ENCODE peak calls at places on chromosomes 16 and 17, in five cellular contexts. V, J, F, P and M are unnamed samples.

GRCh38 chr17:46788796-46789195 is 29.7 kb downstream of the WNT3 start:
- DNase-seq in J (no peak), V (no peak), F (no peak), P (no peak), M (no peak)

GRCh38 chr16:27445502-27446175 is 43.7 kb downstream of the IL21R start:
- DNase-seq in V (no peak), J (no peak), F (no peak), P (no peak), M (no peak)

GRCh38 chr17:31554930-31555329 is 163.5 kb downstream of the RAB11FIP4 start:
- DNase-seq in J (no peak), V (no peak), F (no peak), P (no peak), M (no peak)

GRCh38 chr16:74901606-74902005 is 83.3 kb downstream of the WDR59 start:
- DNase-seq in F (no peak), P (no peak), J (no peak), V (no peak), M (no peak)

GRCh38 chr17:10871914-10872313 is 34.0 kb upstream of the PIRT start:
- DNase-seq in V (no peak), J (no peak), P (no peak), F (no peak), M (no peak)

GRCh38 chr16:17258848-17259713 is 211.7 kb downstream of the XYLT1 start:
- DNase-seq in V (peak), P (no peak), J (peak), F (no peak), M (no peak)

GRCh38 chr17:82864721-82865240 is 25.0 kb upstream of the ZNF750 start:
- DNase-seq in V (no peak), P (no peak), J (no peak), F (no peak), M (no peak)

GRCh38 chr16:11252482-11252931 is 3.5 kb downstream of the SOCS1 start:
- DNase-seq in P (no peak), F (no peak), V (no peak), J (no peak), M (no peak)

GRCh38 chr16:15811778-15812750 is 44.8 kb downstream of the MYH11 start:
- DNase-seq in V (no peak), P (no peak), F (no peak), J (no peak), M (no peak)

GRCh38 chr17:74368341-74369152 is 1.2 kb downstream of the GPR142 start:
- DNase-seq in P (peak), V (peak), F (peak), J (peak), M (peak)
- TF ChIP-seq MAX in P (peak), V (no peak), F (no peak), J (no peak), M (no peak)

DNA sequence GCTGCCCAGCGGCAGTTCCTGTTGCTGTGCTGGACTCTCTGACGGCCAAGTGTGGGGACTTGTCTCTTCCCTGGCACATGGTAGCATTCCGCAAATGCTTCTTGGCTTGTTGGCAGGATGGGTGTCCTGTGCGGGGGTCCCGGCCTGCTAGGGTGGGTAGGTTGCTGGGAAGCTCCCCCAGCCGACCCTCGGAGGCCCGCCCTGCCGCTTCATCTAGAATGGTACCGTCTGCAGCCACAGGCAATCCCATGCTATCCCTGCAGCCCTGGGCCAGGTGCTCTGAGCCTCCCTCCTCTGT is 78.3 kb upstream of the LHX1 start:
- DNase-seq in J (no peak), P (no peak), F (no peak), V (no peak), M (no peak)
- TF ChIP-seq MAX in J (no peak), P (no peak), F (no peak), V (no peak), M (no peak)

DNA sequence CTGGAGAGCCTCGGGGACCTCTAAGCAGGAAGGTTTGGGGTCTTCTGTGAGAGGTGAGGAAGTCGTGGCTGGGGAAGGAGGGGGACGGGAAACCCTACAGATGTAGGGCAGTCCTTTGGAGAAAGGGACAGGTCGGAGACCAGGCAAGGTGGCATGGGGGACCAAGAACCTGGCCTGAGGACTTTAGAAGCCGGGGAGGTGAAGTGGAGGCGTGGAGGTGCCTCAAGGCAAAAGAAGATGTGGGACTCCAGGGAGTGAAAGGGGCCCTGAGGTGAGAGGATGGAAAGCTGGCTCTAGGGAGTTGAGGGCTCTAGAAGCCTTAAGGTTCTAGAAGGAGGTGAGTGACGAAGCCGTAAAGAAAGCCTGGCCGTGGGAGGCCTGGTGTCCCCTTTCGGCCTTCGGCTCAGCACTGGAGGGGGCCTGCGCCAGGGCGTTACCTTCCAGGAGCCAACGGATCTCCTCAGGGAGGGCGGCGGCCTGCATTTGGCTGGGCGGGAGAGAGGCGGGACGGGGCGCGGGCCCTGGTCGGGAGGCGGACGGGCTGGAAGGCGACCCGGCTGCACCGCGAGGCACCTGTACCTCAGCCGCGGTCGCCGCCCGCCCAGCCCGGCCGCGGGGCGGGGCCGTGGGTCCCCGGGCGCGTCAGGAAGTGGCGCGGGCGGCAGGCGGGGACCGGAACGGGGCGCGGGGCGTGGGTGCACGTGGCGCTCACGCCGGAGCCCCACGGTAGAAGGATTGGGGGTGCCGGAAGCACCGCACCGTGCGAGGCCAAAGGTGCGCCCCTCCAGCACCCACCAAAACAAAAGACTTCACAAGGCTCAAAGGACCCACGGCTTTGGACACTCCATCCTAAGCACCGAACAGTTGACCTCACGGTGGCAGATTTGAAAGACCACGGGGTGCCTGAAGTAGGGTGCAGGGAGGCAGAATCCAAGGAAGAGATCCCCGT is at the start of gene SKAP1:
- DNase-seq in P (peak), F (peak), J (no peak), V (peak), M (no peak)
- TF ChIP-seq MAX in P (peak), F (no peak), J (no peak), V (peak), M (no peak)

GRCh38 chr17:18999394-18999793 is 5.2 kb downstream of the FAM83G start:
- DNase-seq in V (no peak), P (no peak), F (no peak), J (no peak), M (no peak)

GRCh38 chr17:18999911-19000310 is 4.7 kb downstream of the FAM83G start:
- DNase-seq in V (no peak), J (no peak), F (no peak), P (no peak), M (no peak)

GRCh38 chr17:19002191-19002590 is 2.4 kb downstream of the FAM83G start:
- DNase-seq in J (no peak), P (no peak), F (no peak), V (no peak), M (no peak)

GRCh38 chr17:19002805-19003542 is 1.6 kb downstream of the FAM83G start:
- DNase-seq in J (no peak), F (no peak), P (no peak), V (no peak), M (no peak)

DNA sequence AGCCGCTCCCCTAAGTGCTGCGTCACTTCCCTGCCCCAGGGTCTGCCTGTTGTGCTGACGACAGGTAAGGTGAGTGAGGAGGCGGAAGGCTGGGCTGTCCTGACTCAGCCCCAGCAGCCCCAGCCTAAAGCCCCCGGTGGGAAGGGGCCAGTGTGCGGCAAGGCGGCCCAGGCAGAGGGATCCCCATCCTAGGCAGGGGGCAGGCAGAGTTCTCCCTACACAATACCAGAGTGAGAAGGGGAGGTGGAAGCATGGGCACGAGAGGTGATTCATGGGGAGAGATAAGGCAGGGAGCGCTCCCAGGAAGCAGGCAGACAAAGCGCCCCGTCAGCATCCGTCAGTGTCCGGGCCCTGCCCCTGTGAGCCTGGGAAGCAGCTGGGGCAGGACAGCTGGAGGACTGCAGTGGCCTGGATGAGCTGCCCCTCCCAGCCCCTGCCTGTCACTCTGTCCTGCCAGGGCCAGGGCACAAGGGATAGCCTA is 4.0 kb downstream of the FAM83G start:
- DNase-seq in V (no peak), F (peak), J (no peak), P (no peak), M (no peak)
- TF ChIP-seq MAX in V (no peak), F (no peak), J (no peak), P (no peak), M (no peak)

GRCh38 chr17:73791644-73792043 is 147.4 kb upstream of the SDK2 start:
- DNase-seq in V (no peak), F (no peak), P (no peak), J (no peak), M (no peak)
- TF ChIP-seq MAX in V (no peak), F (no peak), P (no peak), J (no peak), M (no peak)

DNA sequence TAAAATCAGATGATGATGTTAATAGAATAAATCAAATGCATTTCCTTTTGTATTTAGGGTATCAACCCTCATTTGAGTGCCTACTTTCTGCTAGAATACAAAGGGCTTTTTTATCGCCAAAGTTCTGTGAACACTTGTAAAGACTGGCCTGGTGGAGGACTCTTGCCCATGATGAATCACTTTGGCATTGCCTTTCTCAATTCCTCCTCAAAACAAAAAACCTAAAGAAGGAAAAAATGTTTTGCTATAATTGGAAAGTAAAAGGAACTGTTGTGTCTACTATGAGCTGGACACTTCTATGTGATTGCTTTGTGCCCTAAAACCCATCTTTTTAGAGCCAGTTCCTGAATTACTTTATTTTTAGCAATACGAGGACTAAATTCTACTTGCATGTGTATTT is 13.0 kb upstream of the DHRS11 start:
- DNase-seq in V (no peak), P (no peak), J (no peak), F (no peak), M (no peak)
- TF ChIP-seq MAX in V (no peak), P (no peak), J (no peak), F (no peak), M (no peak)

GRCh38 chr17:20066253-20066652 is 57.1 kb downstream of the SPECC1 start:
- DNase-seq in P (no peak), J (peak), F (no peak), V (no peak), M (no peak)
- TF ChIP-seq MAX in P (no peak), J (peak), F (peak), V (no peak), M (no peak)

DNA sequence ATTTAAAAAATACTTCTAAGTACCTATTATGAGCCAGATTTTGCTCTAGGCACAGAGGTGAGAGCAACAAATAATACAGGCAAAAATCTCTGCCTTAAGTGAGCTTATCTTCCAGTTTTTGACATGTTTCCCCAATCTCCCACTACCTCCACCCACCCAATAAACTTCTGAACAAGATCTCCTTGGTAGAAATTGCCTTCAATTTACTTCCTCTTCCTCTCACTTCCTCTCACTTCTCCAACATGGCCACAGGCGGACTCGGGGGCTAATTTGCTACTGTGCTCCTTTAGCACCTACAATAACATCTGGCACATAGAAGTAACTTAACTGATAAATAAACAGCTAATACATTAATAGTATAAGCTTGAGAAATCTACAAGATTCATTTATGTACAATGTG is 82.6 kb downstream of the CACNG1 start:
- DNase-seq in V (no peak), J (no peak), F (no peak), P (no peak), M (no peak)
- TF ChIP-seq MAX in V (no peak), J (no peak), F (no peak), P (no peak), M (no peak)

GRCh38 chr17:49575524-49576120 is at the start of gene NXPH3:
- DNase-seq in V (peak), P (peak), F (peak), J (peak), M (peak)
- TF ChIP-seq MAX in V (peak), P (no peak), F (no peak), J (peak), M (no peak)

GRCh38 chr17:56597495-56597990 is 4.0 kb downstream of the NOG start:
- DNase-seq in P (peak), J (no peak), F (peak), V (peak), M (no peak)
- TF ChIP-seq MAX in P (no peak), J (no peak), F (peak), V (no peak), M (no peak)